ENCODE peak calls at places on chromosomes 4 and X, in four cellular contexts. G is ovary, X is transverse colon, Y is mammary epithelial cell. C is an unnamed sample.

GRCh38 chr4:54904953-54905352 is 220.4 kb downstream of the KDR start:
- DNase-seq in G (no peak), X (no peak), Y (no peak), C (no peak)

GRCh38 chr4:22408474-22408873 is 107.4 kb downstream of the ADGRA3 start:
- DNase-seq in G (no peak), X (no peak), Y (no peak), C (no peak)

GRCh38 chrX:141314441-141314840 is 72.1 kb upstream of the SPANXC start:
- DNase-seq in G (no peak), X (no peak), Y (no peak), C (no peak)

GRCh38 chr4:44700427-44700826 is 22.2 kb downstream of the GUF1 start:
- DNase-seq in G (no peak), X (no peak), Y (no peak), C (no peak)

GRCh38 chr4:177190995-177191568 is 118.6 kb upstream of the NEIL3 start:
- DNase-seq in G (no peak), X (no peak), Y (peak; percentile 10), C (peak; percentile 86)

GRCh38 chr4:155672342-155672741 is 5.7 kb downstream of the GUCY1A1 start:
- DNase-seq in G (no peak), X (no peak), Y (no peak), C (no peak)

GRCh38 chr4:13963601-13964000 is 336.1 kb upstream of the BOD1L1 start:
- DNase-seq in G (no peak), X (no peak), Y (no peak), C (no peak)

GRCh38 chr4:10164877-10165283 is 48.3 kb upstream of the WDR1 start:
- DNase-seq in G (peak; percentile 37), X (peak; percentile 55), Y (no peak), C (peak; percentile 84)

GRCh38 chr4:136329042-136329662 is 1203.1 kb downstream of the PCDH18 start:
- DNase-seq in G (no peak), X (no peak), Y (peak; percentile 2), C (no peak)

GRCh38 chrX:84318661-84319060 is 130.7 kb upstream of the RPS6KA6 start:
- DNase-seq in G (no peak), X (no peak), Y (no peak), C (no peak)
- H3K4me3 ChIP-seq in G (no peak overlapping the region), X (no peak overlapping the region), Y (no peak overlapping the region), C (no peak overlapping the region)

GRCh38 chr4:6180841-6181631 is 19.3 kb downstream of the JAKMIP1 start:
- DNase-seq in G (no peak), X (no peak), Y (no peak), C (no peak)

GRCh38 chr4:6179362-6179761 is 21.0 kb downstream of the JAKMIP1 start:
- DNase-seq in G (no peak), X (peak; percentile 13), Y (no peak), C (no peak)

GRCh38 chr4:6175426-6175825 is 24.9 kb downstream of the JAKMIP1 start:
- DNase-seq in G (no peak), X (no peak), Y (no peak), C (no peak)

GRCh38 chr4:6178757-6179156 is 21.6 kb downstream of the JAKMIP1 start:
- DNase-seq in G (no peak), X (no peak), Y (no peak), C (no peak)

GRCh38 chr4:6177587-6178197 is 22.7 kb downstream of the JAKMIP1 start:
- DNase-seq in G (no peak), X (peak; percentile 41), Y (no peak), C (no peak)
- H3K4me1 ChIP-seq in G (no peaks in the 10 kb centered on the region), X (no peaks in the 10 kb centered on the region), Y (no peaks in the 10 kb centered on the region), C (no peaks in the 10 kb centered on the region)

GRCh38 chrX:49233176-49233575 is at the start of gene CACNA1F:
- DNase-seq in G (no peak), X (no peak), Y (no peak), C (peak; percentile 60)

GRCh38 chrX:49231333-49232000 is 1.7 kb downstream of the CACNA1F start:
- DNase-seq in G (no peak), X (no peak), Y (no peak), C (peak; percentile 66)

GRCh38 chrX:49228185-49228584 is 5.0 kb downstream of the CACNA1F start:
- DNase-seq in G (no peak), X (no peak), Y (no peak), C (no peak)

GRCh38 chrX:49232525-49232924 is 615 bp downstream of the CACNA1F start:
- DNase-seq in G (no peak), X (no peak), Y (no peak), C (no peak)

DNA sequence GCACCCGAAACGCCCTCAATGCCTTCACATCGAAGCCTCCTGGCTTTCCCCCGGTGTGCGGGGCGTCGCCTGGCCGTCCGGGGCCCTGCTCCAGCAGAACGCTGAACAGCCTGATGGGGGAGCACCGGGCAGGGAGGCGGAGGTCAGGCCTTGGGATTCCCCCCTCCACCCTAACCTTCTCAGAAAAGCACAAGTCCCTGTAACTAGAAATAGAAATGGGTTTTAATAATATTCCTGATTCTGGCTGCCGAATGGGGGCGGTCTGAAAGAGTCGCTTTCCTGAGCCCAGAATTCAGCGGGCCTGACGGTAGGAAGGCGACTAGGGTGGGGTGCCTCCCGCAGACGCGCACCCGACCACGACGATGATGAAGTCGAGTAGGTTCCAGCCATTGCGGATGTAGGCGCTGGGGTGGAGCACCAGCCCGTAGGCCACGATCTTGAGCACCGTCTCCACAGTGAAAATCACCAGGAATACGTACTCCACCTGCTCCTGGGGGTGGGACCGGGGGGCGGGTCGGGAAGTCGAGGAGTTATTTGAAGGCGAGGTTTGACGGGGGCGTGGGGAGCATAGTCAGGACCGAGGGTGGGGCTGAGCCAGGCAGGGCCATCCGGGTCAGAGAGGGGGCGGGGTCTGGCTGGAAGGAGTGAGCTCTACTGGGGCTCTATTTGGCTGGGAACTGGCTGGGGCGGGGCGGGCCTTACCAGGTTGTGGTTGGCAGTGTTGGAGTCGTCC is 2.5 kb downstream of the CACNA1F start:
- DNase-seq in G (no peak), X (peak; percentile 86), Y (no peak), C (peak; percentile 87)
- TF ChIP-seq CTCF in G (no peak), X (no peak), Y (no peak), C (no peak)

DNA sequence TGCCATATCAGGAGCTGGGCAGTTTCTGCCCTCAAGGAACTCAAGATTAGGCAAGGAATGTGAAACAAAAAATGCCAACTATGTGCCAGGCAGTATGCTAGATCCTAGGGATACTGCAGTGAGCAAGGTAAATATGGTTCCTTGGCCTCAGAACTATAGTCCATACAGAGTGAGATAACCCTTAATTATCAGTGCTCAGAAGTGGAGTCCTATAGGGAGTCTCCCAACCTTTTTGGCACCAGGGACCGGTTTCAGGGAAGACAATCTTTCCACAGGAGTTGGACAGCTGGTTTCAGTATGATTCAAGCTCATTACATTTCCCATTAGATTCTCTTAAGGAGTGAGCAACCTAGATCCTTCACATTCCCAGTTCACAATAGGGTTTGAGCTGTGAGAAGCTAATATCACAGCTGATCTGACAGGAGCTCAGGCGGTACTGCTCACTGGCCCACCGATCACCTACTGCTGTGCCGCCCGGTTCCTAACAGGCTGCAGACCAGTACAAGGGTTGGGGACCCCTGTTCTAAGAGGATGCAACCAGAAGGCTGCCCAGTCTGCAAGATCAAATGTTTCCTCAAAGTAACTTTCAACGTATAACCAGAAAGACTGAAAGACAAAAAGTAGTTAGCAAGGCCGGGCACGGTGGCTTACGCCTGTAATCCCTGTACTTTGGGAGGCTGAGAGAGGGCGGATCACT is 1.7 kb upstream of the SRP72 start:
- DNase-seq in G (no peak), X (no peak), Y (peak; percentile 56), C (no peak)
- H3K4me3 ChIP-seq in G (peak overlapping the region; percentile 94), X (no peak overlapping the region), Y (peak overlapping the region; percentile 99), C (peak overlapping the region; percentile 86)

DNA sequence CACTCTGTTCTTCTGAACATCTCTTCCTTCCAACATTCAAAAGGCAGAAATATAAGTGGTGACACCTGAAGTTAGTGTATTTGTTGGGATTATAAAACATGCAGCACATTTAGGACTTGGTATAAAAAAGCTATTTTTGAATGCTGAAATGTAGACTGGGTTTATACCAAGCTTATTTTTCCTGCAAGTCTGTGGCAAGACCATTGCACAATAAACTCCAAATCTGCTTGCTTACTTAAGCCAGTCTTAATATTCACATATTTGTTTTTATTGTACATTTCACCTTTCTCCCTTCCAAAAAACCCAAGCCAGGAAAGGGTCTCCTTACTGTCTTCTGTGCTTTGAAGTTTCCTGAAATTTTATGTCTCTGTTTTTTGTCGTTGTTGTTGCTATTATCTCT is 63.7 kb downstream of the FHIP1A start:
- DNase-seq in G (no peak), X (no peak), Y (no peak), C (no peak)
- H3K4me1 ChIP-seq in G (no peaks in the 10 kb centered on the region), X (no peaks in the 10 kb centered on the region), Y (peaks cover 22% of the 10 kb centered on the region), C (no peaks in the 10 kb centered on the region)

DNA sequence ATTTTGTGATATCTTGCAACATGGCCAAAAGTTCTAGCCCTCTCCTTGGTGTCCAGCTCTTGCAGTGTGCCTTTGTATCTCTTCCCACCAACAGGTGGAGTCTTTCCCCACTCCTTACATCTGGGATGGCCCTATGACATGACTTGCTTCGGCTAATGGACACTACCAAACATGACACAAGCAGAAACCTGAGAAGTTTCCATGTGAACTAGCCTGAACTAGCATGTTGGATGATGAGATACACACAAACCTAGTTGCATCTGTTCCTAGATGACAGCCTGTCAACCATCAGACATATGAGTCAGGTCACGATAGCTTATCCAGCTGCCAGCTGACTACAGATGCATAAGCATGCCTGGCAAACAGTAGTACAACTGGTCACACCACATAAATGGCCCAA is 207.5 kb upstream of the FTHL17 start:
- DNase-seq in G (no peak), X (no peak), Y (peak; percentile 42), C (no peak)
- TF ChIP-seq CTCF in G (no peak), X (no peak), Y (peak; percentile 71), C (peak; percentile 39)

DNA sequence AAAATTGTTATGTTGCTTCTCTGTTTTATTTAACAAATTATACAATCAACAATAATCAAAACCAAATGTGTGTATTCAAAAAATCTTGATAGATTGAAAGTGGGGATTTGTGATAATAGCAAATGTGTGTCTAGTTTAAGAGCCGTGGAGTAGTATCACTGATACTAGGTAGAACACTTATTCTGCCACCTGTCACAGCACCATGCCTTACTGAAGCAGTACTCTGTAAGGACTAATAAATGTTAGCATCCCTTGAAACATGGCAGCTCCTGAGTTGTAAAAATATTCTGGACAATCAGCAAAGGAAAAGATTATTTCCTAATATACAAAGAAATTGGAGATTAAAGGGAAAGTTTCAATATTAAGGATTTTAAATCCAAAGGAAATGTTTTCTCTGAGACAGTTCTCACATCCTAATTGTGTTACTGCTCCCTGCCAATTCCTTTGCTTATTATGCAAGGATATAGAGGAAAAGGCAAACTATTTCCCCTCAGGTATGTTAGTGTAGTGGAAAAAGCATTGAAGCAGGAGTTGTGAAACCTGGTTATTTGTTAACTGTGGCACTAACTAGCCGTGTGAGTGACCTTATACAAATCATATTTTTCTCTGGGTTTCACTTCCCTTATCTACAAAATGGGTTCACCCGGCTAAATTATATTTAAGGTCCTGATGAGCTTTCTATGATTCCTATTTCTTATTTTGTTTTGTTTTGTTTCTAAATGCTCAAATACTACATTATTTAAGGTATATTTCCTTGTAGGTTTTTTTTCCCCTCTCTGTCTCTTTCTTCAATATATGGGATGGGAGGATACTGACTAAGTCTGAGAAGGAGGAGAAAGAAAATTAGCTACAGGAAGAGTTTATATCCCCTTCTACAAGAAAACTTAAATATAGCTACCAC is 303.2 kb downstream of the ARHGAP24 start:
- DNase-seq in G (no peak), X (no peak), Y (no peak), C (no peak)
- H3K4me3 ChIP-seq in G (peak overlapping the region; percentile 25), X (no peak overlapping the region), Y (peak overlapping the region; percentile 54), C (peak overlapping the region; percentile 80)